ENCODE peak calls at places on chromosomes 4 and X, in eight cellular contexts. T is GM23338, L is stomach, Y is body of pancreas, D is esophagus muscularis mucosa, B is IMR-90, Q is left ventricle myocardium inferior, G is suprapubic skin. S is an unnamed sample. For H3K4me1, the result is how much of the 10 kb centered on the place peaks cover.

GRCh38 chr4:121707344-121707743 is 10.6 kb upstream of the ANXA5 start:
- DNase-seq in T (no peak), L (no peak), Y (no peak), D (no peak), B (no peak), Q (no peak), G (no peak), S (no peak)

GRCh38 chr4:128940966-128941365 is 131.5 kb downstream of the JADE1 start:
- DNase-seq in T (no peak), L (no peak), Y (no peak), D (no peak), B (no peak), Q (no peak), G (no peak), S (no peak)

GRCh38 chr4:14110407-14110806 is 482.9 kb upstream of the BOD1L1 start:
- DNase-seq in T (no peak), L (no peak), Y (no peak), D (no peak), B (peak), Q (no peak), G (no peak), S (no peak)

GRCh38 chr4:6658635-6659075 is 18.2 kb downstream of the MRFAP1 start:
- DNase-seq in T (peak), L (no peak), Y (no peak), D (no peak), B (peak), Q (peak), G (no peak), S (no peak)

GRCh38 chrX:386768-387575 is at the start of gene PPP2R3B:
- DNase-seq in T (peak), L (peak), Y (peak), D (peak), B (peak), Q (peak), G (peak), S (peak)

GRCh38 chr4:183362036-183362435 is 39.8 kb upstream of the CLDN24 start:
- DNase-seq in T (no peak), L (no peak), Y (no peak), D (no peak), B (no peak), Q (no peak), G (no peak), S (no peak)

GRCh38 chrX:37846934-37847732 is at the start of gene DYNLT3:
- DNase-seq in T (peak), L (peak), Y (peak), D (peak), B (peak), Q (peak), G (peak), S (peak)

GRCh38 chr4:123444298-123444731 is 47.7 kb downstream of the SPRY1 start:
- DNase-seq in T (peak), L (no peak), Y (no peak), D (no peak), B (peak), Q (peak), G (no peak), S (peak)

GRCh38 chr4:174111350-174111888 is 172.0 kb downstream of the FBXO8 start:
- DNase-seq in T (no peak), L (no peak), Y (no peak), D (no peak), B (no peak), Q (no peak), G (no peak), S (no peak)

GRCh38 chr4:24889991-24890390 is 22.9 kb downstream of the CCDC149 start:
- DNase-seq in T (no peak), L (no peak), Y (no peak), D (no peak), B (peak), Q (no peak), G (no peak), S (no peak)

GRCh38 chr4:26489101-26489669 is 1.1 kb downstream of the CCKAR start:
- DNase-seq in T (no peak), L (no peak), Y (no peak), D (no peak), B (no peak), Q (no peak), G (no peak), S (no peak)

GRCh38 chr4:98452091-98452490 is 190.9 kb downstream of the RAP1GDS1 start:
- DNase-seq in T (no peak), L (no peak), Y (no peak), D (no peak), B (peak), Q (no peak), G (no peak), S (no peak)

GRCh38 chr4:108029731-108030130 is 40.0 kb downstream of the HADH start:
- DNase-seq in T (no peak), L (no peak), Y (no peak), D (no peak), B (peak), Q (no peak), G (no peak), S (no peak)

GRCh38 chr4:150150545-150151156 is 72.4 kb downstream of the DCLK2 start:
- DNase-seq in T (no peak), L (no peak), Y (no peak), D (peak), B (no peak), Q (peak), G (no peak), S (no peak)

GRCh38 chr4:22202351-22203343 is 254.1 kb upstream of the KCNIP4 start:
- DNase-seq in T (no peak), L (no peak), Y (no peak), D (no peak), B (no peak), Q (no peak), G (no peak), S (no peak)

DNA sequence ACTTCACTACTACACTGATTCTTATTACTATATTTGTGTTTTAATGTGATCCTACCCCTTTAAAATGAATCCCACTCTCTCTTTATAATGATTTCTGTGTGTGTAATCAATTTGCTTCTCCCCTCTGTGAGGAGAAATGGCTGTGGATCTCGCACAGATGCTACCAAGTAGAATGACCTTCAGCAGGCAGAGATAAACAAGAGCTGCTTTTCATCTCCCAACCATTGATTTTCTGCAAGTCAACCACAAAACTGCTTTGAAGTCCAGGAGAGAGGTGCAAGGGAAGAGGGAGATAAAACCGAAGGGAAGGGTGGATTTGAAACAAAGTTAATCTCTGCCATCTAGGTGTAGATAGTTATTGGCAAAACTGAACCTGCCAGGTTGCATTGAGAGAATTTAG is 141.6 kb downstream of the NPNT start:
- DNase-seq in T (no peak), L (no peak), Y (no peak), D (no peak), B (no peak), Q (no peak), G (no peak), S (no peak)
- H3K4me1 ChIP-seq in T (under half), L (under half), Y (under half), D (under half), B (under half), Q (under half), G (under half), S (under half)

GRCh38 chr4:94595013-94595412 is 143.3 kb downstream of the PDLIM5 start:
- DNase-seq in T (no peak), L (no peak), Y (no peak), D (no peak), B (no peak), Q (no peak), G (no peak), S (no peak)
- H3K27ac ChIP-seq in T (no peak), L (no peak), Y (no peak), D (no peak), B (no peak), Q (peak), G (no peak), S (no peak)

GRCh38 chr4:78493731-78494130 is 57.8 kb upstream of the ANXA3 start:
- DNase-seq in T (no peak), L (no peak), Y (no peak), D (no peak), B (no peak), Q (no peak), G (no peak), S (no peak)

DNA sequence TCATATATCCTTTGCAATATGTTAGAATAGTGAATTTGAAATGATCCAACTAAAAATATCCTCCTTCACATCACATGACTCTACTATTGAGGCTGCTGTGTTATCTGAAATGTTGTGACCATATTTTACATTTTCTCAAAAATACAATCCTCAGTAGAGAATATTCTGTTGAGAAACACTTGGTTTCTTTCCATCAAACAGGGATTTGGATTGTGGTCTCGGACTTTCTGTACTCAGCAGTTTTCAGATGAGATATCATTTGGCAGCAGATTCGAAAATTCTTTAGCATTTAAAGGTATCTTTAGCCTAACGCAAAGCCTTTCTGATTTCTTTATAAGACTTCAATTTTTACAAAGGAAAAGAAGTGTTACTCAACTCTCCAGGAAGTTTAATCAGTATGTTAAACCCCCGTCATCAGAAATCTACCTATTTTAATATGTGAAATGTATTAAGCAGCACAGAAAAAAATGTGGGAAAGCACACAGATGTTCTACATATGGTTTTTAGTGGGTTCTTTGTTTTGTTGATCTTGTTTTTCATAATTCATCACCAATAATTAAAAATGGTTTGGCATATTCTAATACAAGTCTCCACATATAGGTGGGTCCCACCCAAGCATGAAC is 55.4 kb upstream of the ANXA3 start:
- DNase-seq in T (no peak), L (no peak), Y (no peak), D (no peak), B (no peak), Q (no peak), G (no peak), S (no peak)
- TF ChIP-seq CTCF in T (no peak), L (no peak), Y (no peak), D (no peak), B (no peak), Q (no peak), G (no peak), S (no peak)

DNA sequence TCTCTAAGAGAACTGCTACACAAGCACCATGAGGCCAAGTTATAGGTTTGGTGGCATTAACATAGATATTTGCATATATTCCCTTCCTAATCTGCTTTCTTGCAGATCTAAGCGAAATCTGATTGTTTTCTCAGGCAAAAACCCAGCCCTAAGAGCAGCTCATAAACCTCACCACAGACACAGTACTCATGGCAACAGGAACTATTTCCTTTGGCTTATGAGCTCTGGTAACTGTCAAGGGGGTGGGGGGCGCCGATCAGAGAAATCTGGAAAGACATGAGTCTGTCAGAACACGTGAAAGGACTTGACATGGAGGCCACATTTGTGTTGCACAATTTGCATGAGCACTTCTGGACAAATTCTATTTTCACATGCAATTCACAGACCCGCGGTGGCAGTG is 83.7 kb downstream of the MGST2 start:
- DNase-seq in T (no peak), L (no peak), Y (no peak), D (no peak), B (no peak), Q (no peak), G (no peak), S (no peak)
- H3K4me1 ChIP-seq in T (under half), L (under half), Y (under half), D (under half), B (under half), Q (under half), G (under half), S (under half)

DNA sequence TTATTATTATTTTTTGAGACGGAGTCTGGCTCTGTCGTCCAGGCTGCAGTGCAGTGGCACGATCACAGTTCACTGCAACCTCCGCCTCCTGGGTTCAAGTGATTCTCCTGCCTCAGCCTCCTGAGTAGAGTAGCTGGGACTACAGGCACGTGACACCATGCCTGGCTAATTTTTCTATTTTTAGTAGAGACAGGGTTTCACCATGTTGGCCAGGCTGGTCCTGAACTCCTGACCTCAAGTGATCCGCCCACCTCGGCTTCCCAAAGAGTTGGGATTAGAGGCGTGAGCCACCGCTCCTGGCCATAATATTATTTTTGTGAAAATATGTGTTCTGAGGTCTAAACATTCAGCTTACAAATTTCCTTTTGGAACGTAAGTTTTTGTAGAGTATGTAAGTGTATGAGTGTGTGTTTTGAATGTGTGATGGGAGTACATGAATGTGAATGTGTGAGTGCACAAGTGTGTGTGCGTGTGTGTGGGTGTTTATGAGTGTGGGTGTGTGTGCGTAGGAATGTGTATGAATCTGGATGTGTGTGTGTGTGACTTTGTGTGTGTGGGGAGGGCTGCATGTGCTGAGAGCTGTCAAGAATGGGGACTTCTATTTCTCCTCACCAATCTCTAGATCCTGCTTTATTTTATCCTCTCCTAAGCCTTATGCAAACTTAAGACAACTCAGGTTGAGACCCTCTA is 5.7 kb upstream of the MGST2 start:
- DNase-seq in T (no peak), L (no peak), Y (no peak), D (no peak), B (no peak), Q (no peak), G (no peak), S (no peak)
- H3K27ac ChIP-seq in T (no peak), L (peak), Y (no peak), D (no peak), B (no peak), Q (peak), G (no peak), S (no peak)

DNA sequence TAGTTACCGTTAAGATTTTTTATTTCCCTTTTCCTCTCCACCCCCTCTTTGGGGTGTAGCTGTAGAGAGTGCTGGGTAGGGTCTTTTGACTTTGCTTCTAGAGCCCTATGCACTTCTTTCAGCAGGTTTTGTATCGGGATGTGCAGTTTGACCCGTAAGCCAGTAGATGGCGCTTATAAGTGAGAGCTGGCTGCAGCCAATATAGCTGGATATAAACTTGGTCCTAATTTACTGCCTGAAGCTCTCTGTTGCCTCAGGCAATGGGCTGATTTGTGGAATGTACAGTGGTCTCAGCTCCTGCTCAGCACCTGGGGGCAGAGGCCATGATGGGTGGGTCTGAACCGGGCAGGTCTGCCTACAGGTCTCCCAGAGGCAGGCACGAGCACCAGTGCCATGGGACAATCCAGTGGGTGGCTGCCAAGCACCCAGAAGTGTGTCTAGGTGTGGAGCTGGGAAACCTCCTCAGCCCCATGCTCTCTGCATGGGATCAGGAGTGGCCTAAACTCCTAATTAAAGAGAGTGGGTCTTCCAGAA is 146.5 kb downstream of the SPANXN1 start:
- DNase-seq in T (peak), L (no peak), Y (no peak), D (no peak), B (no peak), Q (no peak), G (no peak), S (no peak)
- TF ChIP-seq CTCF in T (peak), L (no peak), Y (no peak), D (no peak), B (no peak), Q (no peak), G (no peak), S (no peak)

GRCh38 chr4:118898221-118898620 is 9.6 kb downstream of the SYNPO2 start:
- DNase-seq in T (no peak), L (no peak), Y (no peak), D (no peak), B (no peak), Q (no peak), G (no peak), S (no peak)
- H3K4me1 ChIP-seq in T (under half), L (under half), Y (under half), D (half or more), B (under half), Q (half or more), G (under half), S (under half)

DNA sequence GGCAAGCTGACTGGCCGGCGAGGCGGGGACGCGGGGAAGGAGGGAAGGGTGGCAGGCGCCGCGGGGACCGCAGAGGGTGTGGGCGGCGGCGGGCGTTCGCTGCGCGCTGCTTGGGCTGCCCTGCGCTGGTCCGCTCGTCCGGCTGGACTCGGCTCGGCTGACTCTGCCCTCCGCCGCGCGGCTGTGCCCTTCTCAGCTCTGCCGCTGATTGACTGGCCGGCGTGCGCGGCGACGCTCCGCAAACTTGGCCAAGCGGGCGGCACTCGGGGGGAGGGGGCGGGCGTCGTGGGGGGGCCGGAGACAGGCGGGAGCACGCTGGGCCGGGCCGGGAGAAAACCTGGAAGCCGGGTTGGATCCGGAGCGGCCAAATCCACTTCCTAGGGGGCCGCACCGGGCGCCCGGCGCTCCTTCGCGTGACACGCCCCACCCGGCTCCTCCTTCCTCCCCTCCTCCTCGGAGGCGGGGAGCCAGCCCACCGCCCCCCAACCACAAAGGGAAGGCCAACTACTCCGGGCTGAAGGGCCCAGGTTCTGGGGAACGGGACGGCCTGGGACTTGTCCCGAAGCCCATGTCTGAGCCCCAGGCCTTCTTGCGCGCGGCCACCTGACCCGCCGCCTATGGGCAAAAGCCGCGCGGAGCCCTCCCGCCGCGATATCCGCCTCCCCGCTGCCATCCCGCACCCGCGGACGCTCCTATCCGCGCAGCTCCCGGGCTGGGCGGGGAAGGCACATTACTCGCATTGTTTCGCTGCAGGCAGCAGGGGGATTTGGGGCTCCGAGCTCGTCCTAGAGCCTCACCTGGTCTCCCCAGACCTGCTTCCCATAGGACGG is at the start of gene GPC4:
- DNase-seq in T (peak), L (peak), Y (peak), D (peak), B (no peak), Q (peak), G (peak), S (peak)
- H3K27ac ChIP-seq in T (peak), L (peak), Y (peak), D (peak), B (peak), Q (peak), G (peak), S (peak)

GRCh38 chrX:120090208-120090607 is 12.7 kb upstream of the RHOXF2B start:
- DNase-seq in T (peak), L (no peak), Y (no peak), D (no peak), B (no peak), Q (no peak), G (no peak), S (no peak)
- TF ChIP-seq CTCF in T (peak), L (no peak), Y (no peak), D (no peak), B (no peak), Q (no peak), G (no peak), S (no peak)

DNA sequence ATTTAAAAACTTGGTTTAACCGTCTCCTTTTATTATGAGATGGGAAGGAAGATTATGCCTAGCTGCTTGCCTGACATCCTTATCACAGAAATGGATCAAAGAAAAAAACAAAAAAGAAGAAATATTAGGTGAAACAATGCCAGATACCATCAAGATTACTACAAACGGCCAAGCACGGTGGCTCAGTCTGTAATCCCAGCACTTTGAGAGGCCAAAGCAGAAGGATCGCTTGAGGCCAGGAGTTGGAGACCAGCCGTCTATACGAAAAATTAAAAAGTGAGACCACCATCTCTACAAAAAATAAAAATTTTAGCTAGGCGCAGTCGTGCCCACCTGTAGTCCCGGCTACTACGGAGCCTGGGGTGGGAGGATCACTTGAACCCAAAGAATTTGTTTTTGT is 2.3 kb downstream of the FRYL start:
- DNase-seq in T (no peak), L (no peak), Y (no peak), D (no peak), B (no peak), Q (no peak), G (no peak), S (no peak)
- H3K4me1 ChIP-seq in T (under half), L (under half), Y (under half), D (half or more), B (under half), Q (half or more), G (under half), S (under half)